ENCODE peak calls at places on chromosomes 5 and 9, in six cellular contexts. One of them, this sample, is unnamed.

GRCh38 chr5:178318382-178318781 is 85.8 kb upstream of the PHYKPL start:
- DNase-seq in endothelial cell of umbilical vein: no peak
- DNase-seq in A549: no peak
- DNase-seq in GM12878: no peak
- DNase-seq in HepG2: no peak
- DNase-seq in K562: no peak
- DNase-seq in this sample: no peak

GRCh38 chr9:106075991-106076390 is 381.6 kb downstream of the TMEM38B start:
- DNase-seq in endothelial cell of umbilical vein: no peak
- DNase-seq in A549: no peak
- DNase-seq in GM12878: no peak
- DNase-seq in HepG2: no peak
- DNase-seq in K562: no peak
- DNase-seq in this sample: no peak

GRCh38 chr5:158203256-158203655 is 344.3 kb upstream of the CLINT1 start:
- DNase-seq in endothelial cell of umbilical vein: no peak
- DNase-seq in A549: no peak
- DNase-seq in GM12878: no peak
- DNase-seq in HepG2: no peak
- DNase-seq in K562: no peak
- DNase-seq in this sample: no peak

GRCh38 chr9:130938652-130939404 is at the start of gene FIBCD1:
- DNase-seq in endothelial cell of umbilical vein: peak; percentile 13
- DNase-seq in A549: peak; percentile 73
- DNase-seq in GM12878: no peak
- DNase-seq in HepG2: no peak
- DNase-seq in K562: peak; percentile 97
- DNase-seq in this sample: peak; percentile 82

GRCh38 chr5:36273809-36274526 is 27.7 kb downstream of the RANBP3L start:
- DNase-seq in endothelial cell of umbilical vein: no peak
- DNase-seq in A549: no peak
- DNase-seq in GM12878: no peak
- DNase-seq in HepG2: no peak
- DNase-seq in K562: no peak
- DNase-seq in this sample: peak; percentile 72

GRCh38 chr9:116800885-116801284 is 113.8 kb downstream of the TRIM32 start:
- DNase-seq in endothelial cell of umbilical vein: no peak
- DNase-seq in A549: no peak
- DNase-seq in GM12878: no peak
- DNase-seq in HepG2: no peak
- DNase-seq in K562: no peak
- DNase-seq in this sample: no peak

GRCh38 chr9:75061169-75061568 is 26.8 kb downstream of the NMRK1 start:
- DNase-seq in endothelial cell of umbilical vein: no peak
- DNase-seq in A549: no peak
- DNase-seq in GM12878: no peak
- DNase-seq in HepG2: no peak
- DNase-seq in K562: no peak
- DNase-seq in this sample: no peak

GRCh38 chr9:127197186-127197860 is 67.3 kb upstream of the GARNL3 start:
- DNase-seq in endothelial cell of umbilical vein: no peak
- DNase-seq in A549: no peak
- DNase-seq in GM12878: no peak
- DNase-seq in HepG2: peak; percentile 40
- DNase-seq in K562: no peak
- DNase-seq in this sample: no peak

GRCh38 chr5:7717691-7718090 is 133.2 kb downstream of the CFAP90 start:
- DNase-seq in endothelial cell of umbilical vein: no peak
- DNase-seq in A549: no peak
- DNase-seq in GM12878: no peak
- DNase-seq in HepG2: no peak
- DNase-seq in K562: no peak
- DNase-seq in this sample: no peak

GRCh38 chr5:169303119-169303515 is 2.2 kb upstream of the SLIT3 start:
- DNase-seq in endothelial cell of umbilical vein: no peak
- DNase-seq in A549: no peak
- DNase-seq in GM12878: no peak
- DNase-seq in HepG2: no peak
- DNase-seq in K562: no peak
- DNase-seq in this sample: no peak
- TF ChIP-seq MYC in endothelial cell of umbilical vein: no peak
- TF ChIP-seq MYC in A549: no peak
- TF ChIP-seq MYC in GM12878: no peak
- TF ChIP-seq MYC in HepG2: no peak
- TF ChIP-seq MYC in K562: no peak
- TF ChIP-seq MYC in this sample: no peak

GRCh38 chr9:35689351-35689600 is 449 bp downstream of the TPM2 start:
- DNase-seq in endothelial cell of umbilical vein: no peak
- DNase-seq in A549: no peak
- DNase-seq in GM12878: no peak
- DNase-seq in HepG2: no peak
- DNase-seq in K562: no peak
- DNase-seq in this sample: no peak

GRCh38 chr9:35689601-35690446 is at the start of gene TPM2:
- DNase-seq in endothelial cell of umbilical vein: peak; percentile 70
- DNase-seq in A549: peak; percentile 88
- DNase-seq in GM12878: no peak
- DNase-seq in HepG2: no peak
- DNase-seq in K562: no peak
- DNase-seq in this sample: no peak

GRCh38 chr9:35687306-35687705 is 2.4 kb downstream of the TPM2 start:
- DNase-seq in endothelial cell of umbilical vein: no peak
- DNase-seq in A549: no peak
- DNase-seq in GM12878: no peak
- DNase-seq in HepG2: peak; percentile 27
- DNase-seq in K562: no peak
- DNase-seq in this sample: no peak

GRCh38 chr9:35687972-35688557 is 1.7 kb downstream of the TPM2 start:
- DNase-seq in endothelial cell of umbilical vein: no peak
- DNase-seq in A549: no peak
- DNase-seq in GM12878: no peak
- DNase-seq in HepG2: no peak
- DNase-seq in K562: no peak
- DNase-seq in this sample: no peak

GRCh38 chr9:35688558-35689350 is 971 bp downstream of the TPM2 start:
- DNase-seq in endothelial cell of umbilical vein: peak; percentile 41
- DNase-seq in A549: peak; percentile 25
- DNase-seq in GM12878: no peak
- DNase-seq in HepG2: peak; percentile 39
- DNase-seq in K562: no peak
- DNase-seq in this sample: peak; percentile 51
- TF ChIP-seq MYC in endothelial cell of umbilical vein: no peak
- TF ChIP-seq MYC in A549: no peak
- TF ChIP-seq MYC in GM12878: no peak
- TF ChIP-seq MYC in HepG2: no peak
- TF ChIP-seq MYC in K562: no peak
- TF ChIP-seq MYC in this sample: no peak

GRCh38 chr9:14066032-14066431 is 247.9 kb downstream of the NFIB start:
- DNase-seq in endothelial cell of umbilical vein: no peak
- DNase-seq in A549: no peak
- DNase-seq in GM12878: no peak
- DNase-seq in HepG2: no peak
- DNase-seq in K562: no peak
- DNase-seq in this sample: no peak

GRCh38 chr9:14063799-14064198 is 250.1 kb downstream of the NFIB start:
- DNase-seq in endothelial cell of umbilical vein: no peak
- DNase-seq in A549: no peak
- DNase-seq in GM12878: no peak
- DNase-seq in HepG2: no peak
- DNase-seq in K562: no peak
- DNase-seq in this sample: no peak

GRCh38 chr9:14066815-14067214 is 247.1 kb downstream of the NFIB start:
- DNase-seq in endothelial cell of umbilical vein: peak; percentile 72
- DNase-seq in A549: no peak
- DNase-seq in GM12878: no peak
- DNase-seq in HepG2: no peak
- DNase-seq in K562: no peak
- DNase-seq in this sample: no peak

GRCh38 chr9:14061921-14062320 is 252.0 kb downstream of the NFIB start:
- DNase-seq in endothelial cell of umbilical vein: no peak
- DNase-seq in A549: no peak
- DNase-seq in GM12878: no peak
- DNase-seq in HepG2: no peak
- DNase-seq in K562: no peak
- DNase-seq in this sample: no peak

DNA sequence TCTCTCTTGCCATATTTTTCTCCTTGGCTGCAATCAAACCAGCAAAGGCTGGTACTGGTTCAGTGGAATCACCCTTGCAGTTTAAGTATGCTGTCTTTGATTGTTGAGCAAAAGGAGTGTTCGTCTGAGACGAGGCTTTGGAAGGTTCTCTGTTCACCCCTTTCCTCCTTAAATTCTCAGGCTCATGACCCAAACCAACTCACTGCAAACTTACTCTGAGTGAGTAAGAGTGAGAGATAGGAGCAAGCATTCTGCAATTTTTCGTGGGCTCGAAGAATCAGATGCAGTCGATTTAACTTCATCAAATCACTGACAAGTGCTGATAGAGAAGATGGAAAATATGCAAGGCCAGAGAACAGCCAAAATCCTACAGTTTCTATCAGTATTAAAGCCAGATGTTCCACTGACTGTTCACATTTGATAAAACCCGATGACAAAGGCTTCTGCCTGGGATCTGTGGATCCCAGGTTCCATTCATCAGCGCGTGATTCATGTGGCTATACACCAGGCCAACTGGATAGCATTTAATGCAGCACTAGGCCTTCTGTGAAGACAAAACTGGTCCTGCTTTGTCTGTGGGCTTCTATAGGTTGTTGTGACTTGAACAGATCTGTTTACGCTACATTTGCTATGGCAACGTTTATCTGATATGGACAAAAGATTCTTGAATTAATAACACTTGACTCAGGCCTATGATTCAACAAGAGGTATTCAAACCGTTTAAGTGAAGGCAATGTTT is 251.3 kb downstream of the NFIB start:
- DNase-seq in endothelial cell of umbilical vein: peak; percentile 45
- DNase-seq in A549: no peak
- DNase-seq in GM12878: no peak
- DNase-seq in HepG2: no peak
- DNase-seq in K562: no peak
- DNase-seq in this sample: no peak
- TF ChIP-seq MYC in endothelial cell of umbilical vein: no peak
- TF ChIP-seq MYC in A549: no peak
- TF ChIP-seq MYC in GM12878: no peak
- TF ChIP-seq MYC in HepG2: no peak
- TF ChIP-seq MYC in K562: no peak
- TF ChIP-seq MYC in this sample: no peak

GRCh38 chr5:31641059-31641458 is 2.1 kb downstream of the PDZD2 start:
- DNase-seq in endothelial cell of umbilical vein: no peak
- DNase-seq in A549: no peak
- DNase-seq in GM12878: no peak
- DNase-seq in HepG2: no peak
- DNase-seq in K562: no peak
- DNase-seq in this sample: no peak
- TF ChIP-seq MYC in endothelial cell of umbilical vein: no peak
- TF ChIP-seq MYC in A549: no peak
- TF ChIP-seq MYC in GM12878: no peak
- TF ChIP-seq MYC in HepG2: no peak
- TF ChIP-seq MYC in K562: no peak
- TF ChIP-seq MYC in this sample: no peak

DNA sequence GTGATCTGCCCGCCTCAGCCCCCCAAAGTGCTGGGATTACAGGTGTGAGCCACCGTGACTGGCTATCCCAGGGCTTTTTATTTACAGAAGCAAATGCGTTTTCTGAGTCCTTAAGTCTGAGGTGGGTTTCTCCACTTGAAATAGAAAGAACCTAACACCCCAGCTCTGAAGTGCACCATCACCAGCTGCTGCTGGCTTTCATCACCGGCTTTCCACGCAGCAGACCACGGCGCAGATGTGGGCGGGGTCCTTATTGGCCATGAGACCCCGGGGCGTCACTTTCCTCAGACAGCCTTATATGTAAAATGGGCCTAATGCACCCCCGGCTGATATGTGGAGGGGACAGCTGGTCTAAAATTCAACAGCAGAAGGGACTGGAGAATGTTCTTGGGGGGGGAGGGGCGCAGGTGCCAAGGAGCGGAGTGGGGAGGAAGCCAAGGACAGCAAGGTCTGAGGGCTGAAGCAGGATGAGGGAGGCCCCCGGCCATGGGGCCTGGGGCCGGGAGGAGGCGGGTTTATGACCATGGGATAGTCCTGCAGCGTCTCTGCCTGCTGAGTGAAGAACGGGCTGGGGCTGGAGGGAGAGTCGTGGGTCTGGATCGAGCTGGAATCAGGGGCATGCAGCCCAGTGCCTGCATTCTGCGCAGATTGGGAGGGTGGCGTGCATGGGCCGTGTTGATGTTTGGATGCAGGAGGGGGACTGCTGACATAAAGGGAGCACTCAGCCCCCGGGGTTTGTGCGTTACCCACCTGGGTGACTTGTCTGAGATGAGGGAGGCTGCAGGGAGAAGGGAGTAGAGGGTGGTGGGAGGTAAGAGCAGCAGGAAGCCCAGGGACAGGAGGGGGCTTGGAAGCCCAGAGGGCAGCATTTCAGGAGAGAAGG is 30.3 kb downstream of the RASGEF1C start:
- DNase-seq in endothelial cell of umbilical vein: no peak
- DNase-seq in A549: no peak
- DNase-seq in GM12878: no peak
- DNase-seq in HepG2: no peak
- DNase-seq in K562: no peak
- DNase-seq in this sample: no peak
- TF ChIP-seq MYC in endothelial cell of umbilical vein: no peak
- TF ChIP-seq MYC in A549: no peak
- TF ChIP-seq MYC in GM12878: no peak
- TF ChIP-seq MYC in HepG2: no peak
- TF ChIP-seq MYC in K562: no peak
- TF ChIP-seq MYC in this sample: no peak

This sample was measured in NB4.